ENCODE peak calls at places on chromosomes 7 and 10, in nine cellular contexts. I, Z, O, C, E, D, N, W and L are unnamed samples.

GRCh38 chr7:4416436-4417092 is 265.5 kb upstream of the FOXK1 start:
- DNase-seq in N (no peak), E (no peak), Z (no peak), O (peak; percentile 11), W (no peak), C (peak; percentile 9), D (no peak), I (peak; percentile 15), L (peak; percentile 81)

GRCh38 chr7:16960566-16960965 is 78.8 kb upstream of the AGR3 start:
- DNase-seq in O (no peak), I (no peak), N (no peak), Z (no peak), E (no peak), D (no peak), C (no peak), W (peak; percentile 47), L (no peak)

GRCh38 chr10:110525349-110526260 is 27.9 kb downstream of the DUSP5 start:
- DNase-seq in Z (no peak), W (peak; percentile 84), O (no peak), I (no peak), N (no peak), D (no peak), E (no peak), C (no peak), L (no peak)

GRCh38 chr7:28125381-28126046 is 55.1 kb downstream of the JAZF1 start:
- DNase-seq in O (no peak), E (no peak), D (no peak), I (peak; percentile 33), N (no peak), W (peak; percentile 70), C (no peak), Z (no peak), L (no peak)

GRCh38 chr10:119370046-119370770 is 162.8 kb downstream of the GRK5 start:
- DNase-seq in E (no peak), D (no peak), I (no peak), Z (peak; percentile 89), O (no peak), N (peak; percentile 83), W (peak; percentile 95), C (no peak), L (no peak)

GRCh38 chr7:27148031-27148775 is 629 bp upstream of the HOXA6 start:
- DNase-seq in E (no peak), I (no peak), C (no peak), O (no peak), D (no peak), N (no peak), W (no peak), Z (peak; percentile 66), L (peak; percentile 39)

GRCh38 chr7:73870041-73870492 is 9.1 kb downstream of the TMEM270 start:
- DNase-seq in O (no peak), N (no peak), C (peak; percentile 91), I (no peak), W (no peak), Z (no peak), E (no peak), D (no peak), L (no peak)

GRCh38 chr7:145848691-145849090 is 267.9 kb upstream of the CNTNAP2 start:
- DNase-seq in O (no peak), Z (no peak), C (no peak), I (no peak), D (no peak), W (no peak), N (no peak), E (no peak), L (peak; percentile 31)

GRCh38 chr7:134995239-134996096 is 9.2 kb downstream of the AGBL3 start:
- DNase-seq in I (no peak), O (no peak), D (peak; percentile 7), C (no peak), E (no peak), W (no peak), Z (no peak), N (no peak), L (no peak)

GRCh38 chr7:2033586-2034135 is 199.1 kb downstream of the MAD1L1 start:
- DNase-seq in O (no peak), C (no peak), I (no peak), N (no peak), Z (peak; percentile 19), D (no peak), W (no peak), E (no peak), L (no peak)

GRCh38 chr10:87578160-87578559 is 73.5 kb downstream of the MINPP1 start:
- DNase-seq in Z (no peak), D (no peak), O (no peak), N (no peak), I (no peak), W (no peak), E (no peak), C (no peak), L (no peak)

GRCh38 chr10:13651969-13652720 is 65.4 kb downstream of the PRPF18 start:
- DNase-seq in Z (no peak), N (no peak), E (no peak), D (no peak), I (no peak), W (no peak), C (no peak), O (no peak), L (no peak)

GRCh38 chr7:85457911-85458310 is 271.1 kb upstream of the SEMA3D start:
- DNase-seq in Z (no peak), N (no peak), C (no peak), W (no peak), D (no peak), E (no peak), O (no peak), I (no peak), L (no peak)

GRCh38 chr7:106938803-106939202 is 73.7 kb downstream of the PIK3CG start:
- DNase-seq in W (no peak), C (no peak), Z (no peak), D (no peak), O (no peak), I (no peak), E (no peak), N (no peak), L (no peak)

GRCh38 chr7:154204046-154204445 is 151.8 kb downstream of the DPP6 start:
- DNase-seq in I (no peak), W (no peak), D (no peak), O (no peak), Z (no peak), N (no peak), C (no peak), E (no peak), L (no peak)

GRCh38 chr10:89553064-89553734 is 17.8 kb upstream of the SLC16A12 start:
- DNase-seq in E (peak; percentile 32), C (no peak), W (peak; percentile 97), O (no peak), N (peak; percentile 58), D (no peak), Z (no peak), I (no peak), L (no peak)

GRCh38 chr7:8151161-8151560 is 110.8 kb downstream of the ICA1 start:
- DNase-seq in O (no peak), I (no peak), D (no peak), Z (no peak), E (no peak), N (no peak), C (no peak), W (no peak), L (no peak)

GRCh38 chr10:95789928-95790327 is 34.0 kb downstream of the ENTPD1 start:
- DNase-seq in N (no peak), W (no peak), O (no peak), E (no peak), C (no peak), Z (no peak), I (no peak), D (no peak), L (no peak)

GRCh38 chr7:2042650-2043049 is 190.1 kb downstream of the MAD1L1 start:
- DNase-seq in C (no peak), D (no peak), I (no peak), E (no peak), Z (peak; percentile 25), O (no peak), N (no peak), W (no peak), L (no peak)

GRCh38 chr10:48289652-48290238 is 15.2 kb upstream of the FRMPD2 start:
- DNase-seq in D (peak; percentile 43), Z (no peak), I (peak; percentile 23), C (peak; percentile 86), N (peak; percentile 76), O (peak; percentile 70), E (peak; percentile 60), W (peak; percentile 60), L (peak; percentile 39)

GRCh38 chr10:16470747-16471146 is 33.9 kb downstream of the PTER start:
- DNase-seq in Z (no peak), D (no peak), O (no peak), I (no peak), E (no peak), C (no peak), W (no peak), N (no peak), L (no peak)